ENCODE peak calls at places on chromosome 15, in ten cellular contexts. S, Q, O, X, U, N, L, V, M and G are unnamed samples.

GRCh38 chr15:38611228-38611627 is 46.6 kb upstream of the RASGRP1 start:
- DNase-seq in S (peak; percentile 57), Q (no peak), O (no peak), X (no peak), U (no peak), N (no peak), L (no peak), V (no peak), M (no peak), G (no peak)

GRCh38 chr15:86735244-86736040 is 655.8 kb downstream of the AGBL1 start:
- DNase-seq in S (no peak), Q (no peak), O (no peak), X (no peak), U (no peak), N (no peak), L (no peak), V (no peak), M (no peak), G (no peak)

GRCh38 chr15:23569513-23569912 is 4.0 kb downstream of the MKRN3 start:
- DNase-seq in S (no peak), Q (no peak), O (no peak), X (no peak), U (no peak), N (no peak), L (no peak), V (no peak), M (no peak), G (no peak)

GRCh38 chr15:90315276-90315982 is 36.7 kb upstream of the ZNF774 start:
- DNase-seq in S (no peak), Q (no peak), O (no peak), X (no peak), U (no peak), N (no peak), L (no peak), V (no peak), M (peak; percentile 76), G (no peak)

GRCh38 chr15:73747847-73748605 is 5.1 kb downstream of the INSYN1 start:
- DNase-seq in S (no peak), Q (no peak), O (no peak), X (no peak), U (no peak), N (no peak), L (no peak), V (no peak), M (no peak), G (no peak)

GRCh38 chr15:38129531-38130199 is 123.0 kb upstream of the SPRED1 start:
- DNase-seq in S (no peak), Q (no peak), O (no peak), X (no peak), U (no peak), N (peak; percentile 80), L (no peak), V (no peak), M (peak; percentile 86), G (peak; percentile 89)

GRCh38 chr15:92681141-92681622 is 25.6 kb upstream of the FAM174B start:
- DNase-seq in S (no peak), Q (no peak), O (no peak), X (no peak), U (no peak), N (no peak), L (no peak), V (no peak), M (peak; percentile 66), G (no peak)

GRCh38 chr15:63066302-63066701 is 23.8 kb downstream of the TPM1 start:
- DNase-seq in S (no peak), Q (no peak), O (no peak), X (no peak), U (no peak), N (no peak), L (no peak), V (no peak), M (no peak), G (no peak)

GRCh38 chr15:41856716-41857115 is 18.1 kb downstream of the PLA2G4B start:
- DNase-seq in S (no peak), Q (no peak), O (no peak), X (no peak), U (no peak), N (no peak), L (no peak), V (no peak), M (no peak), G (no peak)

GRCh38 chr15:60062826-60063225 is 58.7 kb downstream of the FOXB1 start:
- DNase-seq in S (no peak), Q (no peak), O (no peak), X (no peak), U (no peak), N (no peak), L (no peak), V (no peak), M (no peak), G (no peak)

GRCh38 chr15:90684281-90684680 is 32.9 kb upstream of the BLM start:
- DNase-seq in S (no peak), Q (no peak), O (no peak), X (no peak), U (no peak), N (no peak), L (no peak), V (no peak), M (no peak), G (no peak)

GRCh38 chr15:66996099-66996498 is 69.3 kb upstream of the SMAD3 start:
- DNase-seq in S (no peak), Q (no peak), O (no peak), X (no peak), U (no peak), N (no peak), L (no peak), V (no peak), M (no peak), G (no peak)

GRCh38 chr15:39127151-39127815 is 453.6 kb upstream of the THBS1 start:
- DNase-seq in S (no peak), Q (no peak), O (no peak), X (no peak), U (no peak), N (no peak), L (no peak), V (no peak), M (no peak), G (no peak)

GRCh38 chr15:47374222-47374621 is 343.1 kb upstream of the SEMA6D start:
- DNase-seq in S (no peak), Q (no peak), O (no peak), X (no peak), U (no peak), N (no peak), L (no peak), V (no peak), M (no peak), G (no peak)

GRCh38 chr15:49610166-49610918 is 10.3 kb downstream of the FAM227B start:
- DNase-seq in S (no peak), Q (no peak), O (no peak), X (no peak), U (no peak), N (no peak), L (no peak), V (no peak), M (no peak), G (no peak)

GRCh38 chr15:57345584-57345983 is 30.7 kb upstream of the CGNL1 start:
- DNase-seq in S (no peak), Q (peak; percentile 22), O (no peak), X (no peak), U (no peak), N (no peak), L (no peak), V (no peak), M (no peak), G (no peak)

GRCh38 chr15:44530653-44531052 is 6.3 kb upstream of the EIF3J start:
- DNase-seq in S (no peak), Q (no peak), O (no peak), X (no peak), U (no peak), N (no peak), L (no peak), V (no peak), M (no peak), G (no peak)

GRCh38 chr15:40322531-40323238 is 807 bp upstream of the INAFM2 start:
- DNase-seq in S (no peak), Q (peak; percentile 23), O (no peak), X (no peak), U (no peak), N (no peak), L (no peak), V (no peak), M (no peak), G (peak; percentile 74)

GRCh38 chr15:81851307-81851706 is 194.5 kb downstream of the MEX3B start:
- DNase-seq in S (no peak), Q (no peak), O (no peak), X (no peak), U (no peak), N (no peak), L (no peak), V (no peak), M (no peak), G (no peak)

GRCh38 chr15:97521894-97522293 is 438.6 kb upstream of the ARRDC4 start:
- DNase-seq in S (no peak), Q (no peak), O (no peak), X (no peak), U (no peak), N (peak; percentile 81), L (no peak), V (no peak), M (no peak), G (peak; percentile 62)